ENCODE peak calls at places on chromosomes 1 and 21, in four cellular contexts. A is heart left ventricle; I is CD4-positive, alpha-beta T cell; H is neuronal stem cell. B is an unnamed sample.

GRCh38 chr1:33583567-33583966 is 111.1 kb downstream of the ZSCAN20 start:
- DNase-seq in A (no peak), I (no peak), H (no peak), B (no peak)

GRCh38 chr1:197173571-197174482 is 27.4 kb upstream of the ASPM start:
- DNase-seq in A (no peak), I (no peak), H (no peak), B (no peak)

GRCh38 chr1:64161347-64162080 is 41.9 kb upstream of the UBE2U start:
- DNase-seq in A (no peak), I (no peak), H (no peak), B (no peak)

GRCh38 chr1:91889717-91890459 is 3.9 kb upstream of the TGFBR3 start:
- DNase-seq in A (no peak), I (no peak), H (no peak), B (no peak)

GRCh38 chr1:32903991-32904776 is 3.0 kb upstream of the TMEM54 start:
- DNase-seq in A (no peak), I (no peak), H (no peak), B (no peak)

GRCh38 chr1:109799445-109799844 is 35.7 kb upstream of the EPS8L3 start:
- DNase-seq in A (no peak), I (no peak), H (no peak), B (no peak)

GRCh38 chr1:181208076-181208475 is 119.6 kb downstream of the IER5 start:
- DNase-seq in A (no peak), I (no peak), H (no peak), B (no peak)

GRCh38 chr1:24726741-24727140 is 18.5 kb upstream of the CLIC4 start:
- DNase-seq in A (no peak), I (no peak), H (no peak), B (no peak)

GRCh38 chr21:37065561-37066177 is 7.2 kb downstream of the PIGP start:
- DNase-seq in A (no peak), I (no peak), H (no peak), B (no peak)

GRCh38 chr1:70278710-70279109 is 57.5 kb downstream of the SRSF11 start:
- DNase-seq in A (no peak), I (no peak), H (no peak), B (no peak)

GRCh38 chr1:187374130-187374529 is 545.4 kb downstream of the PLA2G4A start:
- DNase-seq in A (no peak), I (no peak), H (no peak), B (no peak)

GRCh38 chr21:38223893-38224540 is 32.8 kb upstream of the KCNJ15 start:
- DNase-seq in A (no peak), I (no peak), H (peak; percentile 49), B (no peak)

GRCh38 chr1:28290851-28291250 is 31.5 kb downstream of the SESN2 start:
- DNase-seq in A (no peak), I (no peak), H (no peak), B (no peak)
- H3K27ac ChIP-seq in A (no peak overlapping the region), I (no peak overlapping the region), H (no peak overlapping the region), B (no peak overlapping the region)

GRCh38 chr21:45456014-45456835 is 51.3 kb downstream of the COL18A1 start:
- DNase-seq in A (peak; percentile 47), I (no peak), H (no peak), B (no peak)

GRCh38 chr21:45456836-45457160 is 51.8 kb downstream of the COL18A1 start:
- DNase-seq in A (peak; percentile 13), I (no peak), H (no peak), B (no peak)

GRCh38 chr21:45454081-45454923 is 49.3 kb downstream of the COL18A1 start:
- DNase-seq in A (peak; percentile 52), I (no peak), H (no peak), B (no peak)

GRCh38 chr21:45454924-45455315 is 50.0 kb downstream of the COL18A1 start:
- DNase-seq in A (peak; percentile 55), I (no peak), H (no peak), B (no peak)

DNA sequence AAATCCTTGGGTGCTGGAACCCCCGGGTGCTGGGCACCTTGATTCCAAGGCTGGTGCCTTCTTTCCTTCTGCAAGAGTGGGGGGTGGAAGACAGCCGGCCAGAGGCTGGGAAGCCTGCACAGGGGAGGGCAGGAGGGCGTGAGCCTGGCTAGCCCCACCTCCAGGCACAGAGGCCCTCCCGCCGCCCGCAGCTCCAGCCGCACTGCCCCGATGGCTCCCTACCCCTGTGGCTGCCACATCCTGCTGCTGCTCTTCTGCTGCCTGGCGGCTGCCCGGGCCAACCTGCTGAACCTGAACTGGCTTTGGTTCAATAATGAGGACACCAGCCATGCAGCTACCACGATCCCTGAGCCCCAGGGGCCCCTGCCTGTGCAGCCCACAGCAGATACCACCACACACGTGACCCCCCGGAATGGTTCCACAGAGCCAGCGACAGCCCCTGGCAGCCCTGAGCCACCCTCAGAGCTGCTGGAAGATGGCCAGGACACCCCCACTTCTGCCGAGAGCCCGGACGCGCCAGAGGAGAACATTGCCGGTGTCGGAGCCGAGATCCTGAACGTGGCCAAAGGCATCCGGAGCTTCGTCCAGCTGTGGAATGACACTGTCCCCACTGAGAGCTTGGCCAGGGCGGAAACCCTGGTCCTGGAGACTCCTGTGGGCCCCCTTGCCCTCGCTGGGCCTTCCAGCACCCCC is 50.5 kb downstream of the COL18A1 start:
- DNase-seq in A (peak; percentile 72), I (no peak), H (no peak), B (no peak)
- H3K27ac ChIP-seq in A (no peak overlapping the region), I (no peak overlapping the region), H (no peak overlapping the region), B (no peak overlapping the region)

DNA sequence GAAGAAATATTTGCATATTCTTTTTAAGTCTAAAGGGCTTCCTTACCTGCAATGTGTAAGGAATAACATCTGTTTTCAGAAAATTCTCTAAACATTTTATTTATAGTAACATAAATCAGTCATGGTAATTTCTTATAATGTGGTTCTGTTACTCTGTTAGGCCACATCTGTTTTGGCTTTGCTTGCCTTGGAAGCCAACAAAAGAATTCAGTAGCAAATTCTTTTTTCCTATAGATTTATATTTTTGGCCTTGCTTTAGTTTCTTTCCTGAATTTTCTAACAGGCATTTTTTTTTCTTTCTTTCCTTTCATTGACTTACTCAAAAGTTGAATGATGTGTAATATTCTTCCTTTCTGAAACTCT is 72.2 kb downstream of the OSBPL9 start:
- DNase-seq in A (no peak), I (no peak), H (no peak), B (no peak)
- H3K27ac ChIP-seq in A (peak overlapping the region; percentile 33), I (no peak overlapping the region), H (no peak overlapping the region), B (no peak overlapping the region)

GRCh38 chr1:150619576-150620509 is 9.6 kb downstream of the ENSA start:
- DNase-seq in A (peak; percentile 38), I (no peak), H (no peak), B (no peak)
- H3K27ac ChIP-seq in A (peak overlapping the region; percentile 78), I (no peak overlapping the region), H (no peak overlapping the region), B (no peak overlapping the region)

GRCh38 chr1:56447732-56448276 is 131.6 kb downstream of the PLPP3 start:
- DNase-seq in A (no peak), I (no peak), H (no peak), B (no peak)
- H3K27ac ChIP-seq in A (peak overlapping the region; percentile 85), I (no peak overlapping the region), H (no peak overlapping the region), B (no peak overlapping the region)

GRCh38 chr1:35559317-35559944 is 1.8 kb downstream of the NCDN start:
- DNase-seq in A (no peak), I (peak; percentile 36), H (no peak), B (peak; percentile 51)
- H3K27ac ChIP-seq in A (peak overlapping the region; percentile 94), I (peak overlapping the region; percentile 77), H (no peak overlapping the region), B (peak overlapping the region; percentile 97)

GRCh38 chr1:84073266-84073665 is 70.8 kb upstream of the PRKACB start:
- DNase-seq in A (no peak), I (no peak), H (no peak), B (no peak)
- H3K27ac ChIP-seq in A (no peak overlapping the region), I (no peak overlapping the region), H (no peak overlapping the region), B (no peak overlapping the region)